ENCODE peak calls at places on chromosomes 3 and 15, in five cellular contexts. E, Y, L, V and O are unnamed samples.

GRCh38 chr3:159271799-159272512 is 470.1 kb downstream of the MFSD1 start:
- DNase-seq in E (no peak), Y (no peak), L (no peak), V (no peak), O (no peak)

GRCh38 chr15:68608206-68608843 is 29.5 kb downstream of the CORO2B start:
- DNase-seq in E (peak), Y (peak), L (peak), V (no peak), O (no peak)

GRCh38 chr3:101995371-101996046 is 146.2 kb downstream of the NFKBIZ start:
- DNase-seq in E (peak), Y (no peak), L (no peak), V (no peak), O (no peak)

GRCh38 chr3:45026957-45027356 is 854 bp downstream of the CLEC3B start:
- DNase-seq in E (peak), Y (peak), L (no peak), V (no peak), O (no peak)

GRCh38 chr15:73786518-73786917 is 33.4 kb upstream of the INSYN1 start:
- DNase-seq in E (no peak), Y (no peak), L (peak), V (peak), O (no peak)

GRCh38 chr15:50181206-50181982 is 602 bp upstream of the SLC27A2 start:
- DNase-seq in E (no peak), Y (no peak), L (peak), V (peak), O (no peak)

GRCh38 chr15:25450163-25450562 is 11.3 kb upstream of the UBE3A start:
- DNase-seq in E (no peak), Y (no peak), L (no peak), V (no peak), O (no peak)

GRCh38 chr15:25670025-25670554 is 193.0 kb downstream of the ATP10A start:
- DNase-seq in E (peak), Y (peak), L (peak), V (peak), O (peak)

GRCh38 chr15:58473720-58474119 is 41.9 kb downstream of the LIPC start:
- DNase-seq in E (peak), Y (no peak), L (no peak), V (no peak), O (no peak)

GRCh38 chr3:156404217-156404616 is 150.7 kb downstream of the SSR3 start:
- DNase-seq in E (no peak), Y (no peak), L (no peak), V (no peak), O (no peak)

GRCh38 chr3:53166781-53167291 is 5.8 kb downstream of the PRKCD start:
- DNase-seq in E (peak), Y (no peak), L (no peak), V (no peak), O (no peak)

GRCh38 chr3:37221407-37221806 is 47.0 kb upstream of the LRRFIP2 start:
- DNase-seq in E (peak), Y (peak), L (no peak), V (no peak), O (no peak)

GRCh38 chr3:127825764-127826163 is 3.4 kb upstream of the MGLL start:
- DNase-seq in E (no peak), Y (no peak), L (no peak), V (no peak), O (no peak)

GRCh38 chr3:65967376-65967775 is 71.3 kb downstream of the MAGI1 start:
- DNase-seq in E (no peak), Y (no peak), L (no peak), V (no peak), O (no peak)

GRCh38 chr3:22835041-22835440 is 368.1 kb upstream of the UBE2E2 start:
- DNase-seq in E (no peak), Y (peak), L (no peak), V (no peak), O (no peak)

GRCh38 chr3:127030328-127031045 is 47.6 kb downstream of the PLXNA1 start:
- DNase-seq in E (no peak), Y (no peak), L (no peak), V (no peak), O (no peak)

GRCh38 chr3:157535667-157536066 is 32.5 kb upstream of the VEPH1 start:
- DNase-seq in E (no peak), Y (no peak), L (no peak), V (no peak), O (no peak)

GRCh38 chr3:182393830-182394367 is 399.4 kb upstream of the ATP11B start:
- DNase-seq in E (no peak), Y (no peak), L (no peak), V (no peak), O (no peak)

GRCh38 chr3:149005424-149005823 is 14.1 kb downstream of the GYG1 start:
- DNase-seq in E (peak), Y (no peak), L (no peak), V (no peak), O (no peak)

GRCh38 chr15:69565066-69565465 is 112.4 kb downstream of the RPLP1 start:
- DNase-seq in E (no peak), Y (no peak), L (no peak), V (no peak), O (no peak)

GRCh38 chr15:41279535-41280283 is 48.6 kb downstream of the CHP1 start:
- DNase-seq in E (no peak), Y (no peak), L (no peak), V (no peak), O (no peak)

GRCh38 chr15:84810073-84810840 is 6.9 kb upstream of the ALPK3 start:
- DNase-seq in E (peak), Y (no peak), L (no peak), V (no peak), O (no peak)

GRCh38 chr3:13274125-13274873 is 145.8 kb downstream of the NUP210 start:
- DNase-seq in E (no peak), Y (no peak), L (no peak), V (no peak), O (no peak)

GRCh38 chr3:8516047-8516671 is 14.5 kb downstream of the LMCD1 start:
- DNase-seq in E (no peak), Y (no peak), L (no peak), V (no peak), O (no peak)

GRCh38 chr3:43023766-43024165 is 44.7 kb downstream of the GASK1A start:
- DNase-seq in E (no peak), Y (no peak), L (no peak), V (no peak), O (no peak)

GRCh38 chr15:68987120-68987519 is 27.4 kb upstream of the NOX5 start:
- DNase-seq in E (no peak), Y (no peak), L (no peak), V (no peak), O (no peak)

GRCh38 chr15:67595572-67595971 is 53.1 kb downstream of the MAP2K5 start:
- DNase-seq in E (no peak), Y (no peak), L (no peak), V (no peak), O (no peak)
- H3K4ac ChIP-seq in E (no peak), Y (no peak), L (no peak), V (no peak), O (no peak)

GRCh38 chr3:1532935-1533606 is 440.2 kb downstream of the CNTN6 start:
- DNase-seq in E (no peak), Y (no peak), L (no peak), V (no peak), O (no peak)

GRCh38 chr3:1531981-1532380 is 439.2 kb downstream of the CNTN6 start:
- DNase-seq in E (no peak), Y (no peak), L (no peak), V (no peak), O (no peak)

GRCh38 chr3:1535361-1535760 is 442.5 kb downstream of the CNTN6 start:
- DNase-seq in E (no peak), Y (no peak), L (no peak), V (no peak), O (no peak)

GRCh38 chr3:1534252-1534651 is 441.4 kb downstream of the CNTN6 start:
- DNase-seq in E (no peak), Y (no peak), L (no peak), V (no peak), O (no peak)

DNA sequence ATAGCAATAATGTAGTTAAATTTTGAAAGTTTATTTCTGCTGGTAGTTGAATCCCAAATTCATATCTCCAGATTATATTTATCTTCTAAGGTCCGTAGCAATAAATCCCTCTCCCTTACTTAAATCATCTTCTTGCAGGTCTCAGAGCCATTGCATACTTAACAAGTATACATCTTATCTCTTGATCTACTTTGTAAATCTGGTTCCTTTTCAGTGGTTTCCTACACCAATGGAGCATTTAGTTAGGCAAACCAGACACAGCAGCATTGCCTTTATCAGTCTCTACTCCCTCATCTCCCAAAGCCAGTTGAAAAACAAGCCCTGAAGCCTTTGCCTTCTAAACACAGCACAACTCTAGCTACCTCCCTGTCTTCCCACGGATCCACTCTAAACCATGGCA is 440.9 kb downstream of the CNTN6 start:
- DNase-seq in E (no peak), Y (no peak), L (no peak), V (no peak), O (no peak)
- H3K23ac ChIP-seq in E (no peak), Y (no peak), L (no peak), V (no peak), O (no peak)

DNA sequence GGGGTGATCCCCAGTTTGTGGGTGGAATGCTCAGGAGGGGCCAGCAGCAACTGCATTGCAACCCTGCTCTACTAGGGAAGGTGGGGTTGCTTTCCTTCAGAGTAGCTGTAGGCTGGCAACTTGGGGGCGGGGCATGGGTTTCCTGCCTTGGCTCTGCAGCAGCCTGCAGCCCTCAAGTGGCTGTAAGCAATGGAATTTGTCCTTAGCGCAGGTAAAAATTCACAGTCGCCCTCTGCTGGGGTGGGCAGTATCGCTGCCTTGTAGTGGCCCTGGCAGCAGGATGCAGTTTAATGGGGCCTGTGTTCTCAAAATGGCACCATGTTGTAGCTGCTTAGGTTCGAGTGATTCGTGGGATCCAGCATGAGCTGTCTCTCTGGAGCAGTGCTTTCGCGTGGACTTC is 29.8 kb downstream of the STT3B start:
- DNase-seq in E (no peak), Y (peak), L (peak), V (peak), O (no peak)
- H3K4ac ChIP-seq in E (no peak), Y (no peak), L (no peak), V (no peak), O (no peak)

DNA sequence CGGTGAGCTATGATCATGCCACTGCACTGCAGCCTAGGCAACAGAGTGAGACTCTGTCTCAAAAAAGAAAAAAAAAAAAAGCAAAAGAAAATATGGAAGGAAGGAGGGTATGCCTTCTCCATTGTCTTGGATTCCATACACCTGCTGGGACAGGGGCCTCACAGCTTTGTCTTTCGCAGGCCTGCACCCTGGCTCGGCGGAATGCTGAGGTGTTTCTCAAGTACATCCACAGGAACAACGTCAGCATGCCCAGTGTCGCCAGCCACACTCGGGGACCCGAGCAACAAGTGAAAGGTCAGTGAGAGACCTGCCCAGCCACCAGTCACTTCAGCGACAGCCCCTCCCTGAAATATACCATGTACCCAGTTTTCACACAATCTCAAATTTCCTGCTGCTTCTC is 288.5 kb upstream of the UMPS start:
- DNase-seq in E (no peak), Y (no peak), L (no peak), V (no peak), O (no peak)
- H3K23ac ChIP-seq in E (no peak), Y (no peak), L (no peak), V (no peak), O (no peak)